ENCODE peak calls at places on chromosome 14, in seven cellular contexts. A, T, K, D, U, Y and C are unnamed samples.

GRCh38 chr14:104878582-104878981 is 13.5 kb downstream of the CEP170B start:
- DNase-seq in D (no peak), A (no peak), Y (no peak), U (no peak), K (no peak), T (no peak), C (no peak)

GRCh38 chr14:73452341-73453191 is 5.8 kb downstream of the NUMB start:
- DNase-seq in T (no peak), K (no peak), D (no peak), Y (no peak), U (no peak), A (no peak), C (no peak)

GRCh38 chr14:30443368-30444007 is 115.5 kb upstream of the G2E3 start:
- DNase-seq in T (no peak), D (no peak), A (peak), Y (no peak), K (no peak), U (no peak), C (no peak)

GRCh38 chr14:100836053-100836805 is 10.3 kb downstream of the MEG3 start:
- DNase-seq in K (no peak), Y (no peak), A (no peak), D (no peak), U (no peak), T (no peak), C (no peak)

GRCh38 chr14:51780006-51780692 is 80.3 kb upstream of the GNG2 start:
- DNase-seq in Y (peak), A (peak), U (peak), T (peak), D (peak), K (no peak), C (peak)

GRCh38 chr14:104773505-104774452 is 20.8 kb downstream of the SIVA1 start:
- DNase-seq in U (no peak), A (no peak), Y (no peak), T (no peak), K (no peak), D (no peak), C (no peak)

GRCh38 chr14:44962573-44963528 is 861 bp downstream of the TOGARAM1 start:
- DNase-seq in T (peak), Y (peak), A (no peak), U (peak), D (peak), K (no peak), C (peak)

GRCh38 chr14:51539571-51540037 is 112.1 kb upstream of the FRMD6 start:
- DNase-seq in T (no peak), U (no peak), D (no peak), Y (no peak), A (peak), K (peak), C (no peak)

GRCh38 chr14:25049559-25050493 is at the start of gene STXBP6:
- DNase-seq in D (peak), K (no peak), A (peak), T (peak), Y (peak), U (peak), C (peak)

GRCh38 chr14:35034440-35034833 is 11.6 kb upstream of the FAM177A1 start:
- DNase-seq in U (no peak), D (no peak), T (no peak), A (no peak), K (no peak), Y (no peak), C (no peak)

GRCh38 chr14:35045798-35046047 is 349 bp upstream of the FAM177A1 start:
- DNase-seq in D (no peak), U (no peak), Y (no peak), T (no peak), K (no peak), A (no peak), C (no peak)

GRCh38 chr14:81594012-81594411 is 60.4 kb upstream of the SEL1L start:
- DNase-seq in U (peak), D (no peak), A (no peak), T (peak), Y (no peak), K (no peak), C (no peak)

GRCh38 chr14:89957791-89958190 is 2.1 kb downstream of the TDP1 start:
- DNase-seq in T (no peak), A (no peak), D (no peak), K (no peak), Y (no peak), U (no peak), C (no peak)

GRCh38 chr14:24032727-24033418 is 18.9 kb upstream of the CARMIL3 start:
- DNase-seq in U (no peak), A (peak), Y (no peak), K (no peak), D (peak), T (peak), C (no peak)

GRCh38 chr14:46769292-46769691 is 117.7 kb upstream of the RPL10L start:
- DNase-seq in U (no peak), T (no peak), Y (no peak), K (no peak), A (no peak), D (no peak), C (no peak)

GRCh38 chr14:77918448-77918847 is 118.5 kb downstream of the ADCK1 start:
- DNase-seq in U (no peak), D (no peak), K (no peak), A (no peak), Y (no peak), T (no peak), C (no peak)
- TF ChIP-seq EP300 in U (no peak), D (no peak), K (no peak), A (no peak), Y (no peak), T (no peak), C (no peak)

GRCh38 chr14:50050171-50050570 is 66.2 kb downstream of the VCPKMT start:
- DNase-seq in T (no peak), Y (no peak), A (no peak), D (no peak), K (no peak), U (no peak), C (no peak)

GRCh38 chr14:50045837-50046236 is 70.5 kb downstream of the VCPKMT start:
- DNase-seq in K (no peak), U (no peak), T (no peak), A (no peak), Y (no peak), D (no peak), C (no peak)

GRCh38 chr14:50045039-50045711 is 71.2 kb downstream of the VCPKMT start:
- DNase-seq in K (no peak), Y (peak), T (peak), A (no peak), D (peak), U (peak), C (no peak)

GRCh38 chr14:50049703-50050102 is 66.7 kb downstream of the VCPKMT start:
- DNase-seq in T (no peak), D (no peak), Y (no peak), U (no peak), K (no peak), A (no peak), C (no peak)

GRCh38 chr14:50047274-50047676 is 69.1 kb downstream of the VCPKMT start:
- DNase-seq in D (peak), U (no peak), A (no peak), T (no peak), Y (peak), K (no peak), C (no peak)
- TF ChIP-seq EP300 in D (no peak), U (no peak), A (no peak), T (no peak), Y (peak), K (no peak), C (no peak)

DNA sequence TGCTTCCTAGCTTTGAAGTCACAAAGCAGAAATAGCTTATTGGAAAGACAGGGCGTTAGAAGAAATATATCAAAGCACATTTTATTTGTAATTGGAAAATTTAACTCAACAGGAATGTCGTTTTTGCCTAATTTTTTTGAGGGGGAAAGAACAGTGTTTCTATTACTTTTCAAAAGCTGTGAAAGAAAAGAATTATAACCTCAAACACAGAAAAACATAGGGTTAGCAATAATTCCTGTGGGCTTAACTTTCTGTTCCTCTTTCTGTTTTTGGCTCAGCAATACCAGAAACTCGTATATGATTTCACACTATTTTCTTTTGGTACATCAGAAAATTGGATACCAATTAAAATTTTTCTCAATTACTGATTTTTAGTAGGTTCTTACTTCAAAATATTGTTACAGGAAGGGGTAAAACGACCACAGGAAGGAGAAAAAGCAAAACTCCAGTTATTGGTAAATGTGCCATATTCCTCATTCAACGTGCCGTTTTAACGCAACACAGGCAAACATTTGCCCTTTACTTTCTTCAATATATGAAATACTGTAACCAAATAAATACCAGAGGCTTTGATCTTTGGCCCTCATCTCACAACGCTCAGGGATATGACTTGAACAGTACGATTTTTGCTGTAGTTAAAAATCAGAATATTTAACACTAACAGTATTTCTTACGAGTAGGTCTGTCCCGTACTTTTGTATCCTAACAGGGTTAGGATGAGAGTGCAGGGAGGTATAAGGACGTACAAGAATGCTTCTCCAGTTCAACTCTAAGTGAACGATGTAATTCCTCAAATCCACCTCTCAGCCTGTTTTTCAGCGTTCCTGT is 1.3 kb upstream of the RNU6-7 start:
- DNase-seq in Y (no peak), A (no peak), T (no peak), U (no peak), D (no peak), K (no peak), C (no peak)
- TF ChIP-seq EP300 in Y (no peak), A (no peak), T (no peak), U (no peak), D (no peak), K (no peak), C (no peak)

GRCh38 chr14:68759017-68759569 is 33.8 kb downstream of the ZFP36L1 start:
- DNase-seq in K (no peak), Y (no peak), T (no peak), U (no peak), D (no peak), A (no peak), C (no peak)

GRCh38 chr14:68756734-68757133 is 36.1 kb downstream of the ZFP36L1 start:
- DNase-seq in U (no peak), D (no peak), A (no peak), Y (no peak), K (no peak), T (no peak), C (no peak)

GRCh38 chr14:68757618-68758081 is 35.2 kb downstream of the ZFP36L1 start:
- DNase-seq in D (no peak), K (no peak), A (no peak), U (peak), Y (no peak), T (peak), C (no peak)

GRCh38 chr14:68759912-68760311 is 33.0 kb downstream of the ZFP36L1 start:
- DNase-seq in D (no peak), U (no peak), A (no peak), Y (no peak), K (no peak), T (no peak), C (no peak)

DNA sequence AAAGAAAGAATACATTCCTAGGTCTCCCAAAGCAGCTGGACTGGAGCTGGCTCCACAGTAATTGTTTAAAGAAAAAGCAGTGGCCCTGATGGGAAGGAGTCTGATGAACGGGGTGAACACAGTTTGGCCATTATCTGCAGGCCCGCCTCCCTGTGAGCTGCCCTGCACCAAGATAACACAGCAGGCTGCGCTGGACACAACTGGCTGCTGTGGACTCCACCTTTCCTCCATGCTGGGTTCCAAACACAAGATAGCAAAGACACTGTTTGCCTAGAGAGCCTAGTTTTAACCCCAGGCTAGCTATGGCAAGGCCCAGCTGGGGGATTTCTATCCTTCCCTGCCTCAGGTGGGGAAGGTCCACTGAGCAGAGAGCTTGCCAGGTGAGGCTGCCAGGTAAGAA is 34.6 kb downstream of the ZFP36L1 start:
- DNase-seq in A (no peak), K (no peak), T (no peak), Y (no peak), U (no peak), D (no peak), C (no peak)
- TF ChIP-seq EP300 in A (no peak), K (no peak), T (no peak), Y (no peak), U (no peak), D (no peak), C (no peak)

GRCh38 chr14:22650960-22651521 is 6.9 kb upstream of the OR6J1 start:
- DNase-seq in U (no peak), D (no peak), A (no peak), Y (no peak), T (no peak), K (peak), C (no peak)
- TF ChIP-seq EP300 in U (no peak), D (no peak), A (no peak), Y (no peak), T (no peak), K (no peak), C (no peak)

GRCh38 chr14:103314496-103315277 is 19.4 kb upstream of the EIF5 start:
- DNase-seq in T (no peak), U (no peak), K (no peak), A (no peak), Y (no peak), D (peak), C (peak)

GRCh38 chr14:103315941-103316340 is 18.1 kb upstream of the EIF5 start:
- DNase-seq in K (no peak), Y (no peak), T (no peak), A (no peak), D (no peak), U (no peak), C (no peak)

GRCh38 chr14:103313704-103314103 is 20.3 kb upstream of the EIF5 start:
- DNase-seq in U (no peak), D (no peak), A (no peak), T (no peak), Y (no peak), K (no peak), C (no peak)

GRCh38 chr14:103316723-103317122 is 17.3 kb upstream of the EIF5 start:
- DNase-seq in A (no peak), Y (no peak), T (no peak), D (no peak), U (no peak), K (no peak), C (no peak)

DNA sequence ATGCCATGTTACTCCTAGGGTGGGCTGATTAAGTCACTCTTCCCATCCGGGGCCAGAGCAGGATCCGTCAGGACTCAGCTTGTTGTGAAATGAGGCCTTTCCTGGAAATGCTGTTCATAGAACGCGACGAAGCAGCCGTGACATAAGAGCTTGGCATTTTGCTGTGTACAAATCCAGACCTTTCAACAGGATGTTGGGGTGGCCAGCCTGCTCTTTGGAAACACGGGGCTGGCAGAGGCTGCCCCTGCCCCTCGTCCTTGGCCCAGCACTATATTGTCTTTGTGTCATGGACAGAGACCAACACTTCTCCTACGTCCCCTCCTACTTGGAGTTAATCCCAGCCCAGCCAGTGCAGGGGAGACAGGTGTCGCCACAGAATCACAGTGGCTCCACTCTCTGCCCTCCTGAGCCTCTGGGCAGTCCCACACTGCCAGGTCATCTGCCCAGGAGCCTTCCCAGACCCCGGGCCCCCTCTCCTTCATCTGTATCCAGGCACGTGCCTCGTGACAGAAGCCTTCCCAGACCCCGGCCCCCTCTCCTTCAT is 18.6 kb upstream of the EIF5 start:
- DNase-seq in Y (no peak), A (no peak), D (no peak), T (no peak), U (no peak), K (no peak), C (peak)
- TF ChIP-seq EP300 in Y (no peak), A (no peak), D (no peak), T (no peak), U (no peak), K (no peak), C (no peak)

GRCh38 chr14:38042356-38042755 is 165.3 kb upstream of the SSTR1 start:
- DNase-seq in U (no peak), K (peak), D (no peak), A (no peak), Y (no peak), T (no peak), C (no peak)

GRCh38 chr14:38045461-38045860 is 162.2 kb upstream of the SSTR1 start:
- DNase-seq in A (no peak), U (no peak), T (no peak), K (no peak), Y (no peak), D (no peak), C (no peak)

GRCh38 chr14:38044710-38045109 is 163.0 kb upstream of the SSTR1 start:
- DNase-seq in A (no peak), Y (no peak), D (no peak), T (no peak), U (no peak), K (no peak), C (no peak)

GRCh38 chr14:38047518-38047917 is 160.2 kb upstream of the SSTR1 start:
- DNase-seq in T (peak), D (peak), U (no peak), A (no peak), K (no peak), Y (no peak), C (no peak)
- TF ChIP-seq EP300 in T (no peak), D (no peak), U (no peak), A (no peak), K (no peak), Y (no peak), C (no peak)

GRCh38 chr14:60777856-60778578 is 43.5 kb downstream of the MNAT1 start:
- DNase-seq in Y (no peak), A (no peak), K (no peak), T (no peak), U (no peak), D (no peak), C (no peak)
- TF ChIP-seq EP300 in Y (no peak), A (no peak), K (no peak), T (no peak), U (no peak), D (no peak), C (no peak)